ENCODE peak calls at places on chromosome 11, in six cellular contexts. One of them, this sample, is unnamed.

GRCh38 chr11:9057888-9058287 is 33.5 kb downstream of the SCUBE2 start:
- DNase-seq in A549: no peak
- DNase-seq in H1: no peak
- DNase-seq in stomach: no peak
- DNase-seq in transverse colon: no peak
- DNase-seq in H54: no peak
- DNase-seq in this sample: no peak

GRCh38 chr11:71443736-71444410 is 4.3 kb downstream of the DHCR7 start:
- DNase-seq in A549: no peak
- DNase-seq in H1: no peak
- DNase-seq in stomach: no peak
- DNase-seq in transverse colon: no peak
- DNase-seq in H54: no peak
- DNase-seq in this sample: no peak

GRCh38 chr11:122108192-122108799 is 7.7 kb downstream of the BLID start:
- DNase-seq in A549: peak; percentile 62
- DNase-seq in H1: no peak
- DNase-seq in stomach: no peak
- DNase-seq in transverse colon: no peak
- DNase-seq in H54: no peak
- DNase-seq in this sample: peak; percentile 74

GRCh38 chr11:94111660-94112059 is 17.0 kb upstream of the PANX1 start:
- DNase-seq in A549: no peak
- DNase-seq in H1: no peak
- DNase-seq in stomach: no peak
- DNase-seq in transverse colon: no peak
- DNase-seq in H54: no peak
- DNase-seq in this sample: no peak

GRCh38 chr11:18703001-18703763 is 4.6 kb downstream of the TMEM86A start:
- DNase-seq in A549: no peak
- DNase-seq in H1: no peak
- DNase-seq in stomach: no peak
- DNase-seq in transverse colon: no peak
- DNase-seq in H54: no peak
- DNase-seq in this sample: no peak

GRCh38 chr11:126197277-126197939 is 14.0 kb downstream of the RPUSD4 start:
- DNase-seq in A549: no peak
- DNase-seq in H1: no peak
- DNase-seq in stomach: peak; percentile 34
- DNase-seq in transverse colon: no peak
- DNase-seq in H54: no peak
- DNase-seq in this sample: no peak

GRCh38 chr11:6531267-6531752 is 34.2 kb downstream of the DNHD1 start:
- DNase-seq in A549: peak; percentile 57
- DNase-seq in H1: no peak
- DNase-seq in stomach: no peak
- DNase-seq in transverse colon: no peak
- DNase-seq in H54: peak; percentile 33
- DNase-seq in this sample: peak; percentile 83

GRCh38 chr11:95074806-95075563 is 8.3 kb downstream of the SRSF8 start:
- DNase-seq in A549: no peak
- DNase-seq in H1: no peak
- DNase-seq in stomach: peak; percentile 86
- DNase-seq in transverse colon: peak; percentile 82
- DNase-seq in H54: no peak
- DNase-seq in this sample: no peak

GRCh38 chr11:17428930-17429329 is 40.5 kb upstream of the KCNJ11 start:
- DNase-seq in A549: no peak
- DNase-seq in H1: no peak
- DNase-seq in stomach: no peak
- DNase-seq in transverse colon: no peak
- DNase-seq in H54: no peak
- DNase-seq in this sample: no peak

GRCh38 chr11:19244621-19245020 is 3.9 kb upstream of the E2F8 start:
- DNase-seq in A549: no peak
- DNase-seq in H1: no peak
- DNase-seq in stomach: no peak
- DNase-seq in transverse colon: no peak
- DNase-seq in H54: peak; percentile 12
- DNase-seq in this sample: no peak

DNA sequence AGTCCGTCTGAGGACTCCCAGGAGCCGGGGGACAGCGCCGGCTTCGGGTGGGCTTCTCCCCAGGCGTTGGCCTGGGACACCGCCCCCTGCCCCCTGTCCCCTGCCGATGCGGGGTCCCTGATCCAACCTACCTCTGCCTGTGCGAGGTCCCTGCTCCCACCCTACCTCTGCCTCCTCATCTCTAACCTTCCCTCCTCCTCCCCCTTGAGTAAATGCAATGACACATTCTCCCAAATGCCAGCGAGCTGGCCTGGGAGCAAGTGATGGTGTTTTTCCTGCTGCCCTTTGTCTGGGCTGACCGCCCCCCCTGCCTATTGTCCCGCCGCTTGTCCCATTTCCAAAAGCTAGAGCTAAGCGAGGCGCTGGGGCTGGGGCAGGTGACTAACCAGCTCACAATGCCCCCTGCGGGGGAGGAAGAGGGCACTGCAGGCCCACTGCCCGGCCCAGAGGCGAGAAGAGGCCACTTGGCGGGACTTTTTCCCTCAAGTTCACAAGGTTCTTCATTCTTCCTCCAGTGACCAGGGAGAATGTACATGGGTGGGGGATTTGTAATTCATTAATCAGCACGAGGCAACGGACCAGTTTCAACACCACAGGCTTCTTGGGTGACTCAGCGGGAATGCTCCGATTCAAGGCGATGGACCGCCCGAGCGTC is 645 bp upstream of the CLCF1 start:
- DNase-seq in A549: peak; percentile 100
- DNase-seq in H1: peak; percentile 79
- DNase-seq in stomach: peak; percentile 76
- DNase-seq in transverse colon: peak; percentile 83
- DNase-seq in H54: peak; percentile 90
- DNase-seq in this sample: peak; percentile 86
- TF ChIP-seq POLR2A in A549: peak; percentile 36
- TF ChIP-seq POLR2A in H1: no peak
- TF ChIP-seq POLR2A in stomach: no peak
- TF ChIP-seq POLR2A in transverse colon: no peak
- TF ChIP-seq POLR2A in H54: peak; percentile 53
- TF ChIP-seq POLR2A in this sample: no peak

GRCh38 chr11:57054782-57055181 is 66.1 kb downstream of the OR5AK2 start:
- DNase-seq in A549: no peak
- DNase-seq in H1: no peak
- DNase-seq in stomach: no peak
- DNase-seq in transverse colon: no peak
- DNase-seq in H54: no peak
- DNase-seq in this sample: no peak

GRCh38 chr11:57055780-57056179 is 67.1 kb downstream of the OR5AK2 start:
- DNase-seq in A549: no peak
- DNase-seq in H1: no peak
- DNase-seq in stomach: no peak
- DNase-seq in transverse colon: no peak
- DNase-seq in H54: no peak
- DNase-seq in this sample: no peak
- TF ChIP-seq POLR2A in A549: no peak
- TF ChIP-seq POLR2A in H1: no peak
- TF ChIP-seq POLR2A in stomach: no peak
- TF ChIP-seq POLR2A in transverse colon: no peak
- TF ChIP-seq POLR2A in H54: no peak
- TF ChIP-seq POLR2A in this sample: no peak

DNA sequence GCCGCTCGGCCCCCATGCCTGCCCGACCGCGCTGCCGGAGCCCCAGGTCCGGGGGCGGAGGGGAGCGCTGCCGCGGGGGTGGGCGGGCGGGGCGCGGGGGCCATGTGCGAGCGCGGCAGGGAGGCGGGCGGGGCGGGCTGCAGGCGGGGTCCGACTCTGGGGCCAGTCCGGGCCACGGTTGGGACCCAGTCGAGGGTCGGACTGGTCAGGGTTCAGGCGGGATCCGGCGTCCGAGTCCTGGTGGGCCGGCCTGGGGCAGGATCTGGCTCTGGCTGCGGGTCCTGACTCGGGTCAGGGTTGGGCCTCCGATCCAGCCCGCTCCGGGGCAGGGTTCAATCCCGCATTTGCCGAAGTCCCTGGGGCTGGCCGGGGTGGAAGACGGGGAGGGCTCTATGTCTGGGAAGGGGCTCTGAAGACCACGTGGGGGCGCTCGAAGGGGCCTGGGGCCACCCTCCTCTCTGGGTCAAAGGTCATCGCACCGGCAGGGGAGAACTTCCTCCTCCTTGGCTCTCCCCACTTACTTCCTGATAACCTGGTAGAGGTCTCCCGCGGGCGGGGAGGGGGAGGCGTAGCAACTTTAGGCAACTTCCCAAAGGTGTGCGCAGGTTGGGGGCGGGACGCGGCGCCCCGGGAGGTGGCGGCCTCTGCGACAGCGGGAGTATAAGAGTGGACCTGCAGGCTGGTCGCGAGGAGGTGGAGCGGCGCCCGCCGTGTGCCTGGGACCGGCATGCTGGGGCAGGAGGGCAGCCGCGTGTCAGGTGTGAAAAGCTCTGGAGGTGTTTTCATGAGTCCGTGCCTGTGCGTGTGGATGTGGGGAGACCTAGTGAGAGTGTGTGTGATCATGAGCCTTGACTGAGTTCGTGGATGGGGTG is 603 bp downstream of the ESRRA start:
- DNase-seq in A549: peak; percentile 82
- DNase-seq in H1: no peak
- DNase-seq in stomach: peak; percentile 89
- DNase-seq in transverse colon: peak; percentile 89
- DNase-seq in H54: no peak
- DNase-seq in this sample: peak; percentile 82
- TF ChIP-seq POLR2A in A549: peak; percentile 61
- TF ChIP-seq POLR2A in H1: peak; percentile 37
- TF ChIP-seq POLR2A in stomach: no peak
- TF ChIP-seq POLR2A in transverse colon: peak; percentile 74
- TF ChIP-seq POLR2A in H54: no peak
- TF ChIP-seq POLR2A in this sample: peak; percentile 13

DNA sequence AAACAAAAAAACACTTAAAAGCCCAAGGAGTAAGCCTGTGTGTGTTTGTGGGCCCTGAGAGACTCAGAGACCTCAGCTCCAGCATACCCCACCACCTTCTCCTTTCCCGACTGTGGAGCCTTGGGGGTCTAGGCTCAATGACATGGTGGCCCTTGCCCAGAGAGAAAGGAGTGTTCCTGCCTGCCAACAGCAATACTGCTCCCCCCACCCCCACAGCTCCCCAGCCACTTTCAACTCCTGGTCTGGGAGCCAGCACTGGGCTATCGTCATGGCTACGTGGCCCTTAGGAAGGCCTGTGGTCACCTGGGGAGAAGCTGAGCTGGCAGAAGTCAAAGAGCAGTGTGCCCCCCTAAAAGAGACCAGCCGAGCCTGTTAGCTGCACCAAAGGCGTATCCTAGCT is 2.6 kb downstream of the PPP1R14B start:
- DNase-seq in A549: no peak
- DNase-seq in H1: no peak
- DNase-seq in stomach: no peak
- DNase-seq in transverse colon: no peak
- DNase-seq in H54: no peak
- DNase-seq in this sample: no peak
- TF ChIP-seq POLR2A in A549: no peak
- TF ChIP-seq POLR2A in H1: no peak
- TF ChIP-seq POLR2A in stomach: no peak
- TF ChIP-seq POLR2A in transverse colon: no peak
- TF ChIP-seq POLR2A in H54: no peak
- TF ChIP-seq POLR2A in this sample: no peak

DNA sequence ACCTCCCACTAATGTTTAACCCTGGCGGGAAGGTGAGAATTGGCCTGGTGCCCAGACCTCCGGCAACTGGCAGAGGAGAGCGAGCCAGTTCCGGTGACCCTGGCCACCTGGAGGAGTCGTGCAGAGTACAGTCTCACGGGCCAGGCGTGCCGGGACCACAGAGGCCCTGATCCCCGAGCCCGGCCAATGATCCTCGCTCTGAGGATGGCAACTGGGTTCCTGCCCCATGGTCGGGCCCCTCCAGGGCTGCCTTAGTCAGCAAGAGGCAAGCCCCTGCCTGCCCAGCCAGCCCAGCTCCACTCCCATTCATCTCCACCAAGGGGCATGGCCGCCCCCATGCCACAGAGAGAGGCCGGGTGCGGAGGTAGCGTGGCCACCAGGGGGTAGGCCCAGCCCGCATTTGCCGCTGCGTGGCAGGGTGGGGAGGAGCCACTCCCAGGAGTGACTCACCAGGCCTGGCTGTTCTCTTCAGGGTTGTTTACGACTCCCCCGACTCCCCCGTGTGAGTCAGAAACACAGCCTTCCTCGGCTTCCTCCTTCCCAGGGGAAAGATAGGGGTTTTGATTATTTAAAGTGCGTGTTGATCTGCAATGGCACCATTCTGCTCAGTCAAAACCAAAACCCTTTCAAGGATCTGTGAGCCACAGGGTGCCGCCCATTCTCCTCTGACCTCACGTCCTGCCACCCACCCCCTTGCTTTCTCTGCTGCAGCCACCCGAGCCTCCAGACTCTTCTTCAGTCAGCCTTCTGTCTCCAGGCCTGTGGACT is at the start of gene SLC25A45:
- DNase-seq in A549: peak; percentile 98
- DNase-seq in H1: no peak
- DNase-seq in stomach: peak; percentile 95
- DNase-seq in transverse colon: peak; percentile 94
- DNase-seq in H54: peak; percentile 70
- DNase-seq in this sample: peak; percentile 92
- TF ChIP-seq POLR2A in A549: no peak
- TF ChIP-seq POLR2A in H1: peak; percentile 19
- TF ChIP-seq POLR2A in stomach: no peak
- TF ChIP-seq POLR2A in transverse colon: peak; percentile 84
- TF ChIP-seq POLR2A in H54: peak; percentile 54
- TF ChIP-seq POLR2A in this sample: peak; percentile 85